ENCODE peak calls at places on chromosomes 12 and 14, in ten cellular contexts. K is ovary, B is sigmoid colon, N is stomach, A is GM23248, O is right cardiac atrium, L is foreskin keratinocyte, W is MM.1S, D is aorta, Q is colonic mucosa. J is an unnamed sample.

GRCh38 chr12:132866251-132866828 is 21.1 kb downstream of the CHFR start:
- DNase-seq in K (no peak), B (no peak), N (no peak), A (peak; percentile 57), O (no peak), L (peak; percentile 89), W (no peak), D (no peak), Q (no peak), J (no peak)

GRCh38 chr14:90781344-90781761 is 34.9 kb downstream of the TTC7B start:
- DNase-seq in K (no peak), B (no peak), N (no peak), A (peak; percentile 85), O (no peak), L (peak; percentile 47), W (no peak), D (no peak), Q (no peak), J (no peak)

GRCh38 chr12:94941440-94941862 is 62.0 kb downstream of the NDUFA12 start:
- DNase-seq in K (peak; percentile 29), B (no peak), N (no peak), A (peak; percentile 98), O (peak; percentile 82), L (peak; percentile 93), W (no peak), D (peak; percentile 48), Q (peak; percentile 29), J (no peak)

GRCh38 chr14:82420874-82421273 is 887.2 kb upstream of the SEL1L start:
- DNase-seq in K (no peak), B (no peak), N (no peak), A (no peak), O (no peak), L (no peak), W (no peak), D (no peak), Q (no peak), J (no peak)

GRCh38 chr14:64509036-64509435 is 4.5 kb downstream of the ZBTB1 start:
- DNase-seq in K (no peak), B (no peak), N (no peak), A (no peak), O (no peak), L (no peak), W (no peak), D (no peak), Q (peak; percentile 40), J (no peak)

GRCh38 chr12:1662761-1663439 is 28.0 kb upstream of the ADIPOR2 start:
- DNase-seq in K (peak; percentile 54), B (peak; percentile 78), N (peak; percentile 73), A (peak; percentile 49), O (peak; percentile 47), L (no peak), W (peak; percentile 27), D (peak; percentile 61), Q (peak; percentile 86), J (no peak)

GRCh38 chr14:33842299-33842698 is 108.6 kb downstream of the EGLN3 start:
- DNase-seq in K (no peak), B (no peak), N (no peak), A (peak; percentile 14), O (no peak), L (peak; percentile 86), W (no peak), D (no peak), Q (no peak), J (no peak)

GRCh38 chr12:117331691-117332090 is 29.7 kb downstream of the NOS1 start:
- DNase-seq in K (no peak), B (no peak), N (no peak), A (no peak), O (no peak), L (no peak), W (no peak), D (no peak), Q (no peak), J (peak; percentile 4)

GRCh38 chr12:77190022-77190421 is 124.7 kb upstream of the E2F7 start:
- DNase-seq in K (no peak), B (no peak), N (no peak), A (peak; percentile 93), O (no peak), L (peak; percentile 51), W (no peak), D (no peak), Q (no peak), J (no peak)

GRCh38 chr12:118061876-118062791 is 1.2 kb upstream of the WSB2 start:
- DNase-seq in K (peak; percentile 48), B (peak; percentile 78), N (peak; percentile 45), A (peak; percentile 75), O (peak; percentile 30), L (no peak), W (no peak), D (peak; percentile 55), Q (peak; percentile 65), J (peak; percentile 13)

GRCh38 chr14:61252354-61253063 is 28.6 kb downstream of the TMEM30B start:
- DNase-seq in K (peak; percentile 64), B (peak; percentile 81), N (peak; percentile 69), A (peak; percentile 97), O (peak; percentile 67), L (peak; percentile 75), W (peak; percentile 63), D (peak; percentile 83), Q (peak; percentile 66), J (peak; percentile 89)

GRCh38 chr12:32217354-32218310 is 111.0 kb downstream of the BICD1 start:
- DNase-seq in K (no peak), B (no peak), N (no peak), A (peak; percentile 81), O (peak; percentile 12), L (peak; percentile 76), W (no peak), D (peak; percentile 65), Q (no peak), J (peak; percentile 12)

GRCh38 chr12:90163975-90164374 is 455.3 kb upstream of the ATP2B1 start:
- DNase-seq in K (no peak), B (no peak), N (no peak), A (peak; percentile 5), O (no peak), L (no peak), W (no peak), D (no peak), Q (no peak), J (peak; percentile 37)

GRCh38 chr14:55589171-55589570 is 9.2 kb downstream of the KTN1 start:
- DNase-seq in K (no peak), B (no peak), N (no peak), A (peak; percentile 32), O (no peak), L (no peak), W (no peak), D (no peak), Q (no peak), J (no peak)

GRCh38 chr12:128543493-128543892 is 276.5 kb downstream of the TMEM132C start:
- DNase-seq in K (no peak), B (no peak), N (no peak), A (no peak), O (no peak), L (no peak), W (no peak), D (no peak), Q (no peak), J (no peak)

GRCh38 chr12:128549621-128550020 is 274.1 kb downstream of the SLC15A4 start:
- DNase-seq in K (no peak), B (no peak), N (no peak), A (no peak), O (no peak), L (no peak), W (no peak), D (no peak), Q (no peak), J (peak; percentile 71)

GRCh38 chr12:128542844-128543243 is 275.9 kb downstream of the TMEM132C start:
- DNase-seq in K (no peak), B (no peak), N (no peak), A (no peak), O (no peak), L (no peak), W (peak; percentile 33), D (no peak), Q (no peak), J (no peak)

DNA sequence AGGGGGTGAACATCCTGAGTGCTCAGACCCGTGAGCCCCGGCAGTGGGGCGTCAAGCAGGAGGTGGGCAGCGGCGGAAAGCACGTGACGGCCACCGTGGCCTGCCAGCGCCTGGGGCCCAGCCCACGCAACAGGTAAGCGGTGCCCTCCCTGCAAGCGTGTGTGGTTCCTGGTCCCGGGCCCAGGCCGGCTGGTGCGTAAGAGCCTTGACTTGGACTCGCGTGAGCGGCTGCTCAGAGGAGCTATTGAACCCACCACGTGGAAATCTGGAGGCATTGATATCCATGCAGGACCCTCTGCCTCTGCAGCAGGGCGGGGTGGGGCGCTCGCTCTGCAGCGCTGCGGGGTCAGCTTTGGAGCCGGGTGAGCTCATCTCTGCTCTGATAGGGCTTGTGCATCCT is 277.0 kb downstream of the TMEM132C start:
- DNase-seq in K (no peak), B (no peak), N (no peak), A (no peak), O (no peak), L (no peak), W (no peak), D (no peak), Q (no peak), J (no peak)
- H3K4me1 ChIP-seq in K (no peaks in the 10 kb centered on the region), B (no peaks in the 10 kb centered on the region), N (no peaks in the 10 kb centered on the region), A (no peaks in the 10 kb centered on the region), O (no peaks in the 10 kb centered on the region), L (no peaks in the 10 kb centered on the region), W (no peaks in the 10 kb centered on the region), D (no peaks in the 10 kb centered on the region), Q (no peaks in the 10 kb centered on the region), J (peaks cover 11% of the 10 kb centered on the region)

DNA sequence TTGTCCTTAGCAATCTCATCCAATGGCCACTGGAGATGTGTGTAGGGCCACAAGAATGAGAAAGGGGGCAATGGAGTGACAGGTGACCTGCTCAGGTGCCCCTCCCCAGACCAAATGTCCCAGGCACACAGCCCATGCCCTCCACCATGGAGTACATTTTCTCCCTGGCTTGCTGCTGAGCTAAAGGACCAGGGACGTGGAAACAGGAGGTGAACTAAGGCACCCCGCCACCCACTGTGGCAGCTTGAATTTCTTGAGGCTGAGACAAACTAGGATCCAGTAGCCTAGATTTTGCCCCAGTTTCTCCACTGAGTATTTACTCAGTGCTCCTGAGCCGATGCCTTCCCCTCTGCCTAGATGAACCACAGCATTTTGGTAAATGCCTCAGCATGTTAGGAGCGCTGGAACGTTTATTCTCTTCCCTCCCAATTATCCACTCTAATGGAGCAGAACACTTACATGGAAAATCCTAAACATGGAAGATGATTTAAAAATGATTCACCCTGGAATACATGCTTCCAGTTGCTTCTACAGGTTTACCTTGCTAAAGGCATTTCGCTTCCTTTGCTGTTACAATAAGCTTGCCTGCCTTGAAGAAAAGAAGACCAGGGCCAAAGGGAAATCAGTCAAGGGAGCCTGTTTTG is 198.0 kb downstream of the ZFP36L1 start:
- DNase-seq in K (no peak), B (no peak), N (no peak), A (no peak), O (no peak), L (no peak), W (no peak), D (no peak), Q (no peak), J (no peak)
- H3K4me1 ChIP-seq in K (peaks cover 19% of the 10 kb centered on the region), B (peaks cover 60% of the 10 kb centered on the region), N (peaks cover 53% of the 10 kb centered on the region), A (peaks cover 10% of the 10 kb centered on the region), O (peaks cover 15% of the 10 kb centered on the region), L (peaks cover 6% of the 10 kb centered on the region), W (no peaks in the 10 kb centered on the region), D (no peaks in the 10 kb centered on the region), Q (no peaks in the 10 kb centered on the region), J (peaks cover 13% of the 10 kb centered on the region)

GRCh38 chr12:6032726-6033125 is 87.7 kb upstream of the ANO2 start:
- DNase-seq in K (no peak), B (no peak), N (no peak), A (no peak), O (no peak), L (no peak), W (no peak), D (no peak), Q (no peak), J (no peak)
- H3K4me1 ChIP-seq in K (no peaks in the 10 kb centered on the region), B (no peaks in the 10 kb centered on the region), N (no peaks in the 10 kb centered on the region), A (no peaks in the 10 kb centered on the region), O (no peaks in the 10 kb centered on the region), L (no peaks in the 10 kb centered on the region), W (no peaks in the 10 kb centered on the region), D (no peaks in the 10 kb centered on the region), Q (no peaks in the 10 kb centered on the region), J (no peaks in the 10 kb centered on the region)

GRCh38 chr12:124455336-124455735 is 112.1 kb downstream of the NCOR2 start:
- DNase-seq in K (peak; percentile 23), B (no peak), N (no peak), A (no peak), O (no peak), L (no peak), W (no peak), D (peak; percentile 34), Q (no peak), J (no peak)
- H3K4me1 ChIP-seq in K (peaks cover 28% of the 10 kb centered on the region), B (peaks cover 73% of the 10 kb centered on the region), N (peaks cover 67% of the 10 kb centered on the region), A (peaks cover 38% of the 10 kb centered on the region), O (peaks cover 25% of the 10 kb centered on the region), L (peaks cover 3% of the 10 kb centered on the region), W (peaks cover 29% of the 10 kb centered on the region), D (no peaks in the 10 kb centered on the region), Q (peaks cover 28% of the 10 kb centered on the region), J (peaks cover 44% of the 10 kb centered on the region)

J was measured in OCI-LY7.